ENCODE peak calls at places on chromosomes 2 and 18, in four cellular contexts. B is left lung, N is HCT116, I is tibial nerve. F is an unnamed sample.

GRCh38 chr2:202871161-202872141 is at the start of gene ICA1L:
- DNase-seq in B (peak; percentile 64), N (no peak), I (peak; percentile 38), F (peak; percentile 15)

GRCh38 chr2:195498176-195498575 is 158.8 kb upstream of the SLC39A10 start:
- DNase-seq in B (peak; percentile 40), N (peak; percentile 33), I (peak; percentile 52), F (no peak)

GRCh38 chr2:42809876-42810125 is 17.4 kb upstream of the HAAO start:
- DNase-seq in B (peak; percentile 91), N (peak; percentile 52), I (no peak), F (peak; percentile 38)

GRCh38 chr18:48727685-48728084 is 188.9 kb downstream of the CTIF start:
- DNase-seq in B (no peak), N (no peak), I (no peak), F (no peak)

GRCh38 chr2:29293830-29294438 is 178.7 kb downstream of the CLIP4 start:
- DNase-seq in B (no peak), N (peak; percentile 16), I (peak; percentile 14), F (no peak)

GRCh38 chr2:10297950-10298349 is 4.8 kb upstream of the HPCAL1 start:
- DNase-seq in B (peak; percentile 59), N (peak; percentile 34), I (peak; percentile 37), F (no peak)

GRCh38 chr2:46416739-46417403 is 62.5 kb upstream of the TMEM247 start:
- DNase-seq in B (no peak), N (no peak), I (no peak), F (no peak)

GRCh38 chr2:43937269-43937820 is 58.4 kb downstream of the LRPPRC start:
- DNase-seq in B (no peak), N (no peak), I (no peak), F (no peak)

GRCh38 chr2:217108086-217108485 is 248.2 kb upstream of the TNP1 start:
- DNase-seq in B (no peak), N (no peak), I (no peak), F (no peak)

GRCh38 chr2:157620956-157621355 is 7.7 kb downstream of the ACVR1C start:
- DNase-seq in B (no peak), N (no peak), I (no peak), F (no peak)

GRCh38 chr18:29664278-29665021 is 1378.1 kb downstream of the DSC3 start:
- DNase-seq in B (no peak), N (no peak), I (no peak), F (no peak)

GRCh38 chr2:68935471-68935870 is 17.2 kb downstream of the GKN2 start:
- DNase-seq in B (no peak), N (no peak), I (no peak), F (no peak)

GRCh38 chr2:176733698-176734430 is 464.6 kb downstream of the MTX2 start:
- DNase-seq in B (no peak), N (no peak), I (no peak), F (no peak)

GRCh38 chr2:167651406-167652151 is 595.8 kb downstream of the STK39 start:
- DNase-seq in B (no peak), N (no peak), I (no peak), F (no peak)

GRCh38 chr2:12440731-12441130 is 276.0 kb upstream of the TRIB2 start:
- DNase-seq in B (no peak), N (no peak), I (no peak), F (no peak)

GRCh38 chr18:48667276-48668254 is 128.7 kb downstream of the CTIF start:
- DNase-seq in B (no peak), N (no peak), I (no peak), F (no peak)

GRCh38 chr2:116142828-116143227 is 1671.7 kb upstream of the DDX18 start:
- DNase-seq in B (no peak), N (no peak), I (no peak), F (no peak)

GRCh38 chr2:33673937-33674336 is 74.8 kb upstream of the FAM98A start:
- DNase-seq in B (no peak), N (peak; percentile 13), I (no peak), F (no peak)

GRCh38 chr2:142422769-142423168 is 292.0 kb upstream of the LRP1B start:
- DNase-seq in B (no peak), N (no peak), I (no peak), F (no peak)

GRCh38 chr18:7600528-7601248 is 33.6 kb downstream of the PTPRM start:
- DNase-seq in B (no peak), N (no peak), I (no peak), F (no peak)

GRCh38 chr2:119426801-119427395 is 4.8 kb upstream of the TMEM37 start:
- DNase-seq in B (peak; percentile 87), N (no peak), I (peak; percentile 75), F (no peak)

GRCh38 chr2:11234309-11234708 is 79.0 kb downstream of the SLC66A3 start:
- DNase-seq in B (no peak), N (no peak), I (no peak), F (no peak)

GRCh38 chr2:64405476-64406406 is 48.2 kb upstream of the LGALSL start:
- DNase-seq in B (peak; percentile 51), N (no peak), I (peak; percentile 45), F (no peak)

GRCh38 chr18:45783097-45784075 is 42.1 kb upstream of the SIGLEC15 start:
- DNase-seq in B (no peak), N (no peak), I (no peak), F (no peak)

GRCh38 chr2:230723363-230723762 is 10.7 kb downstream of the CAB39 start:
- DNase-seq in B (no peak), N (no peak), I (no peak), F (no peak)

GRCh38 chr18:12038661-12039417 is 54.8 kb upstream of the ANKRD62 start:
- DNase-seq in B (peak; percentile 86), N (peak; percentile 78), I (peak; percentile 84), F (peak; percentile 23)

GRCh38 chr2:23491622-23492336 is 106.8 kb downstream of the KLHL29 start:
- DNase-seq in B (no peak), N (no peak), I (no peak), F (no peak)

DNA sequence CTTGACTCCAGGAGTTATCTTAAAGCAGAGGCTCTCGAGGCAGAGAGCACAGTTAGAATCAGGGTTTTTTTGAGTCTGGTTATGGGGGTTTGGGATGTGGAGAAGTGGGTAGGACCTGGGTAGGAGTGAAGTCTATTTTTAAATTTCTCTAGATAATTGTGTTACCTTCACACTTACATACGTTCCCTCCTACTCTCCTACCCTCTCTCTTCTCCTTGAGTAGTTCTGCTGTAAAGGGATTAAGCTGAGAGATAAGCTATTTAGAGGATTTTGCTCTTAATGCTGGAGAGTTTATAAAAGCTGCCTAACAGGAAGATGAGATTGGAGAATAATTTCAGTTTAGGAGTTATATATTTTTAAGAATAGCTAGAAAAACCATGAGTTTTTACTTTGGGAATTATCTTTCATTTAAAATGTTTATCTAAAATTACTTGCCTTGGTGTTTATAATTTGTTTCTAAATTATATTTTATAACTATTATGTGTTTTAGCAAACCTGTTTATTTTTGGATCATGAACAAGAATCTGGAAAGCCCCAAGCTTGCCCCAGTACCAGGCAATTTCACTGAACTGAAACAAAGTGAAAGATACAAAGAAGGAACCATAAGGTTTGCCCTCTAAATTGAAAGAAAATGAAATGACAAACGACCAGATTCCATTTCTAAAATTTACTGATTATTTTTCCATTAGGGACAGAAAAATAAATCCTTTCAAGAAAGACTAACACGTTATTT is 101.4 kb downstream of the ZNF532 start:
- DNase-seq in B (no peak), N (no peak), I (no peak), F (no peak)
- H3K27ac ChIP-seq in B (no peak overlapping the region), N (no peak overlapping the region), I (peak overlapping the region; percentile 55), F (peak overlapping the region; percentile 76)

GRCh38 chr18:79680891-79681339 is 1.3 kb downstream of the CTDP1 start:
- DNase-seq in B (no peak), N (no peak), I (no peak), F (no peak)
- H3K4me3 ChIP-seq in B (peak overlapping the region; percentile 92), N (peak overlapping the region; percentile 88), I (peak overlapping the region; percentile 64), F (peak overlapping the region; percentile 94)

GRCh38 chr18:9661564-9661963 is 46.5 kb upstream of the RAB31 start:
- DNase-seq in B (no peak), N (no peak), I (no peak), F (no peak)
- TF ChIP-seq CTCF in B (no peak), N (peak; percentile 9), I (no peak), F (no peak)

DNA sequence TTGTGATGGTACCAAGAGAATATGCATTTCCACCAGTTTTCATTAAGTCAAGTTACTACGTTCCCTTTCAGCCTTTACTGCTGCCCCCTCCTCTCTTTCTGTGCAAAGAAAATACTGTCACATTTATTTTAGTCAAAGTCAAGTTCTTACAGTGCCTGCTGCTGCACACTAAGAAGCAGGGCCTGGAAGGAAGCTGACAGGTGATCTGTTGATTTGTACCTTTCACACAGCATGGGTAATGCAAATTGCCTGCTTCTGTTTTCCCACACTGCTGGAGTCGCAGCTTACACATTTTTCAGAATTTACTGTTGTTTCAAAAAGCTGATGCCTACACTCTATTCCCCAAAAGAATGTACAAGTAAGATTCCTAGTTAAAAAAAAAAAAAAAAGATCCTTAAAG is 48.7 kb upstream of the CD226 start:
- DNase-seq in B (no peak), N (no peak), I (no peak), F (no peak)
- H3K27ac ChIP-seq in B (no peak overlapping the region), N (no peak overlapping the region), I (no peak overlapping the region), F (no peak overlapping the region)

DNA sequence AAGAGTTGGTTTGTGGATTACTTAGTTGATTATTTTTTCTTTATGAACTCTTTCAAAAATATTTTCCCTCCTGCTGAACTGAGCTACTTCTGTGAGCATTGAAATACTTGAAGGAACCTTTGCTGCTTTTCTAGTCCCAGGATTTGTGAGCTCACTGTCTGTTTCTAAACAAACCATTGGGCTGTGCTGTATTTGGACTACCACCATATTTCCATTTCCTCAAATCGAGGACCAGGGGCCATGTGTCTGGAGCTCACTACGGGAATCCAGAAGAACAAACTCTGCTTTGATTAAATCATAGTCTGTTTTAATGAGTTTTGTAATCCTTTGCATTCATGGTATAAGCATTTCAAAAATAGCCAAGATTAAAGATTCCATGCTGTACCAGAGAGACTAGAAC is 1.3 kb downstream of the MRPL33 start:
- DNase-seq in B (no peak), N (no peak), I (no peak), F (no peak)
- H3K4me3 ChIP-seq in B (peak overlapping the region; percentile 81), N (peak overlapping the region; percentile 83), I (peak overlapping the region; percentile 77), F (peak overlapping the region; percentile 96)